ENCODE peak calls at places on chromosomes 13 and 19, in six cellular contexts. H, X, O, K, J and S are unnamed samples.

GRCh38 chr19:28318469-28319179 is 894.3 kb downstream of the UQCRFS1 start:
- DNase-seq in H (no peak), X (no peak), O (no peak), K (no peak), J (no peak), S (no peak)

GRCh38 chr13:36858285-36858684 is 39.3 kb downstream of the RFXAP start:
- DNase-seq in H (no peak), X (peak), O (no peak), K (no peak), J (peak), S (peak)

GRCh38 chr13:102879793-102880499 is 34.1 kb downstream of the ERCC5 start:
- DNase-seq in H (no peak), X (no peak), O (no peak), K (no peak), J (no peak), S (no peak)

GRCh38 chr13:88176231-88176630 is 505.1 kb downstream of the SLITRK5 start:
- DNase-seq in H (no peak), X (no peak), O (no peak), K (no peak), J (no peak), S (no peak)

GRCh38 chr19:29622191-29623070 is 16.3 kb downstream of the POP4 start:
- DNase-seq in H (no peak), X (peak), O (no peak), K (no peak), J (no peak), S (no peak)

GRCh38 chr13:44489751-44490150 is 86.4 kb downstream of the TSC22D1 start:
- DNase-seq in H (no peak), X (no peak), O (no peak), K (no peak), J (no peak), S (no peak)

GRCh38 chr13:27917121-27917947 is 2.5 kb upstream of the PDX1 start:
- DNase-seq in H (no peak), X (no peak), O (no peak), K (no peak), J (no peak), S (no peak)

GRCh38 chr19:42634409-42635232 is 39.9 kb upstream of the CEACAM8 start:
- DNase-seq in H (no peak), X (peak), O (no peak), K (no peak), J (peak), S (peak)

GRCh38 chr13:36069881-36070366 is 61.3 kb downstream of the DCLK1 start:
- DNase-seq in H (no peak), X (no peak), O (no peak), K (no peak), J (no peak), S (no peak)

GRCh38 chr13:45105895-45106294 is 14.4 kb upstream of the GTF2F2 start:
- DNase-seq in H (no peak), X (no peak), O (no peak), K (no peak), J (no peak), S (no peak)

GRCh38 chr19:16821081-16821480 is 8.1 kb upstream of the SIN3B start:
- DNase-seq in H (no peak), X (no peak), O (no peak), K (no peak), J (no peak), S (no peak)

GRCh38 chr19:17873661-17874422 is 2.1 kb downstream of the SLC5A5 start:
- DNase-seq in H (no peak), X (no peak), O (peak), K (no peak), J (peak), S (no peak)

GRCh38 chr19:46351241-46352041 is 4.6 kb downstream of the PPP5C start:
- DNase-seq in H (no peak), X (peak), O (no peak), K (peak), J (no peak), S (no peak)

GRCh38 chr13:54210397-54211050 is 1181.9 kb downstream of the OLFM4 start:
- DNase-seq in H (no peak), X (peak), O (no peak), K (no peak), J (no peak), S (no peak)

GRCh38 chr13:27007166-27007565 is 164.4 kb downstream of the USP12 start:
- DNase-seq in H (no peak), X (no peak), O (no peak), K (no peak), J (no peak), S (no peak)

GRCh38 chr19:30207357-30207756 is 164.8 kb upstream of the ZNF536 start:
- DNase-seq in H (no peak), X (no peak), O (no peak), K (no peak), J (no peak), S (no peak)

GRCh38 chr13:50012396-50013169 is 2.7 kb upstream of the KCNRG start:
- DNase-seq in H (no peak), X (no peak), O (no peak), K (no peak), J (no peak), S (no peak)

GRCh38 chr19:1469200-1469935 is 9.6 kb downstream of the C19orf25 start:
- DNase-seq in H (no peak), X (no peak), O (no peak), K (peak), J (no peak), S (no peak)

GRCh38 chr13:30124131-30124768 is 183.1 kb downstream of the KATNAL1 start:
- DNase-seq in H (no peak), X (no peak), O (no peak), K (no peak), J (no peak), S (no peak)

GRCh38 chr19:31214086-31214485 is 135.2 kb downstream of the TSHZ3 start:
- DNase-seq in H (no peak), X (peak), O (peak), K (peak), J (peak), S (peak)

GRCh38 chr19:45952691-45953505 is 20.8 kb downstream of the NOVA2 start:
- DNase-seq in H (no peak), X (peak), O (no peak), K (peak), J (peak), S (peak)